ENCODE peak calls at places on chromosomes 7 and 10, in eight cellular contexts. One of them, this sample, is unnamed. For H3K4me1, the result is how much of the 10 kb centered on the place peaks cover.

GRCh38 chr7:117750612-117751563 is 122.4 kb downstream of the CTTNBP2 start:
- DNase-seq in heart right ventricle: no peak
- DNase-seq in A549: peak
- DNase-seq in body of pancreas: no peak
- DNase-seq in ascending aorta: no peak
- DNase-seq in adrenal gland: no peak
- DNase-seq in colonic mucosa: no peak
- DNase-seq in heart left ventricle: no peak
- DNase-seq in this sample: no peak

GRCh38 chr10:74337330-74338016 is 186.5 kb downstream of the ADK start:
- DNase-seq in heart left ventricle: no peak
- DNase-seq in body of pancreas: no peak
- DNase-seq in adrenal gland: no peak
- DNase-seq in colonic mucosa: no peak
- DNase-seq in A549: peak
- DNase-seq in ascending aorta: no peak
- DNase-seq in heart right ventricle: no peak
- DNase-seq in this sample: no peak

GRCh38 chr7:7869036-7869435 is 99.6 kb upstream of the GLCCI1 start:
- DNase-seq in ascending aorta: no peak
- DNase-seq in heart left ventricle: no peak
- DNase-seq in heart right ventricle: no peak
- DNase-seq in colonic mucosa: no peak
- DNase-seq in body of pancreas: no peak
- DNase-seq in A549: no peak
- DNase-seq in adrenal gland: no peak
- DNase-seq in this sample: no peak

GRCh38 chr7:123154231-123154860 is 45.4 kb downstream of the SLC13A1 start:
- DNase-seq in colonic mucosa: peak
- DNase-seq in A549: peak
- DNase-seq in body of pancreas: peak
- DNase-seq in heart left ventricle: no peak
- DNase-seq in ascending aorta: peak
- DNase-seq in heart right ventricle: peak
- DNase-seq in adrenal gland: peak
- DNase-seq in this sample: no peak

GRCh38 chr7:151351967-151352366 is 10.4 kb downstream of the NUB1 start:
- DNase-seq in heart left ventricle: no peak
- DNase-seq in colonic mucosa: no peak
- DNase-seq in heart right ventricle: no peak
- DNase-seq in body of pancreas: no peak
- DNase-seq in A549: no peak
- DNase-seq in ascending aorta: no peak
- DNase-seq in adrenal gland: no peak
- DNase-seq in this sample: peak

GRCh38 chr10:17216217-17216900 is 11.7 kb upstream of the VIM start:
- DNase-seq in colonic mucosa: no peak
- DNase-seq in heart left ventricle: no peak
- DNase-seq in body of pancreas: no peak
- DNase-seq in adrenal gland: peak
- DNase-seq in A549: peak
- DNase-seq in heart right ventricle: no peak
- DNase-seq in ascending aorta: peak
- DNase-seq in this sample: no peak

GRCh38 chr10:98425511-98426352 is 10.8 kb upstream of the PYROXD2 start:
- DNase-seq in body of pancreas: peak
- DNase-seq in A549: peak
- DNase-seq in ascending aorta: peak
- DNase-seq in heart left ventricle: no peak
- DNase-seq in colonic mucosa: peak
- DNase-seq in adrenal gland: no peak
- DNase-seq in heart right ventricle: no peak
- DNase-seq in this sample: peak

GRCh38 chr7:47153076-47153475 is 428.8 kb downstream of the TNS3 start:
- DNase-seq in heart left ventricle: no peak
- DNase-seq in body of pancreas: peak
- DNase-seq in heart right ventricle: peak
- DNase-seq in ascending aorta: no peak
- DNase-seq in A549: peak
- DNase-seq in colonic mucosa: peak
- DNase-seq in adrenal gland: no peak
- DNase-seq in this sample: no peak

GRCh38 chr10:95273393-95274312 is 17.1 kb downstream of the PDLIM1 start:
- DNase-seq in colonic mucosa: peak
- DNase-seq in body of pancreas: no peak
- DNase-seq in A549: peak
- DNase-seq in heart right ventricle: no peak
- DNase-seq in heart left ventricle: no peak
- DNase-seq in ascending aorta: peak
- DNase-seq in adrenal gland: peak
- DNase-seq in this sample: peak

GRCh38 chr7:69787736-69788431 is 189.6 kb downstream of the AUTS2 start:
- DNase-seq in colonic mucosa: no peak
- DNase-seq in heart left ventricle: no peak
- DNase-seq in A549: no peak
- DNase-seq in body of pancreas: no peak
- DNase-seq in heart right ventricle: no peak
- DNase-seq in adrenal gland: no peak
- DNase-seq in ascending aorta: no peak
- DNase-seq in this sample: no peak

GRCh38 chr10:78742730-78743615 is 325.8 kb upstream of the ZMIZ1 start:
- DNase-seq in adrenal gland: no peak
- DNase-seq in heart left ventricle: no peak
- DNase-seq in heart right ventricle: peak
- DNase-seq in A549: no peak
- DNase-seq in colonic mucosa: no peak
- DNase-seq in body of pancreas: peak
- DNase-seq in ascending aorta: no peak
- DNase-seq in this sample: no peak

GRCh38 chr10:78746178-78746763 is 322.5 kb upstream of the ZMIZ1 start:
- DNase-seq in colonic mucosa: no peak
- DNase-seq in adrenal gland: no peak
- DNase-seq in body of pancreas: no peak
- DNase-seq in heart left ventricle: no peak
- DNase-seq in heart right ventricle: no peak
- DNase-seq in ascending aorta: no peak
- DNase-seq in A549: no peak
- DNase-seq in this sample: no peak

GRCh38 chr10:78744521-78745090 is 324.2 kb upstream of the ZMIZ1 start:
- DNase-seq in A549: no peak
- DNase-seq in adrenal gland: peak
- DNase-seq in heart right ventricle: peak
- DNase-seq in ascending aorta: no peak
- DNase-seq in body of pancreas: peak
- DNase-seq in colonic mucosa: no peak
- DNase-seq in heart left ventricle: no peak
- DNase-seq in this sample: no peak

GRCh38 chr10:78747366-78747955 is 321.3 kb upstream of the ZMIZ1 start:
- DNase-seq in A549: no peak
- DNase-seq in ascending aorta: no peak
- DNase-seq in colonic mucosa: no peak
- DNase-seq in body of pancreas: no peak
- DNase-seq in heart right ventricle: no peak
- DNase-seq in heart left ventricle: no peak
- DNase-seq in adrenal gland: no peak
- DNase-seq in this sample: no peak

GRCh38 chr10:78745445-78745844 is 323.3 kb upstream of the ZMIZ1 start:
- DNase-seq in heart left ventricle: no peak
- DNase-seq in adrenal gland: no peak
- DNase-seq in heart right ventricle: no peak
- DNase-seq in colonic mucosa: no peak
- DNase-seq in ascending aorta: no peak
- DNase-seq in A549: no peak
- DNase-seq in body of pancreas: peak
- DNase-seq in this sample: no peak
- H3K4me3 ChIP-seq in heart left ventricle: no peak
- H3K4me3 ChIP-seq in adrenal gland: no peak
- H3K4me3 ChIP-seq in heart right ventricle: no peak
- H3K4me3 ChIP-seq in colonic mucosa: no peak
- H3K4me3 ChIP-seq in ascending aorta: no peak
- H3K4me3 ChIP-seq in A549: no peak
- H3K4me3 ChIP-seq in body of pancreas: no peak
- H3K4me3 ChIP-seq in this sample: no peak

DNA sequence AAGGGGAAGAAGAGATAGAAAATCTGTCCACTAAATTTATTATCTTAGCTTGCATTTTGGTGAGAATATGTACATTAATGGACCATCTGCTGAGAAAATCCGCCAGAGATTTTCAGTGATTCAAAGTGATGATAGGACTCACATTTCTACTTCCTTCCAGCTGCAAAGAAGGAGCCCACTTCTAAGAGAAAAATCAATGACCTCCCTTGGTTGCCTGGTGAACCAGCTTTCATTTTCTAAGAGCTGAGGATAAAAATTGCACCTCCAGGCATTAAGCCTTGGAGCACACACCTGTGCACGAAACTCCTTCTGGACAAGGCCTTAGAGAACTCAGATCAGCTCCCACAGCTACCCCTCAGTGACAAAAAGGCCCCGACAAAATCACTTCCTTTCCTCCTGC is 404.2 kb downstream of the SFMBT2 start:
- DNase-seq in A549: no peak
- DNase-seq in adrenal gland: no peak
- DNase-seq in ascending aorta: no peak
- DNase-seq in heart left ventricle: no peak
- DNase-seq in colonic mucosa: no peak
- DNase-seq in body of pancreas: no peak
- DNase-seq in heart right ventricle: no peak
- DNase-seq in this sample: no peak
- H3K4me1 ChIP-seq in A549: under half
- H3K4me1 ChIP-seq in adrenal gland: under half
- H3K4me1 ChIP-seq in ascending aorta: under half
- H3K4me1 ChIP-seq in heart left ventricle: under half
- H3K4me1 ChIP-seq in colonic mucosa: under half
- H3K4me1 ChIP-seq in body of pancreas: under half
- H3K4me1 ChIP-seq in heart right ventricle: under half
- H3K4me1 ChIP-seq in this sample: under half

GRCh38 chr10:132961864-132962622 is 19.7 kb upstream of the CFAP46 start:
- DNase-seq in colonic mucosa: peak
- DNase-seq in ascending aorta: no peak
- DNase-seq in body of pancreas: peak
- DNase-seq in heart left ventricle: peak
- DNase-seq in A549: peak
- DNase-seq in heart right ventricle: peak
- DNase-seq in adrenal gland: peak
- DNase-seq in this sample: peak
- TF ChIP-seq CTCF in colonic mucosa: no peak
- TF ChIP-seq CTCF in ascending aorta: no peak
- TF ChIP-seq CTCF in body of pancreas: no peak
- TF ChIP-seq CTCF in heart left ventricle: no peak
- TF ChIP-seq CTCF in A549: no peak
- TF ChIP-seq CTCF in heart right ventricle: no peak
- TF ChIP-seq CTCF in adrenal gland: no peak
- TF ChIP-seq CTCF in this sample: no peak

DNA sequence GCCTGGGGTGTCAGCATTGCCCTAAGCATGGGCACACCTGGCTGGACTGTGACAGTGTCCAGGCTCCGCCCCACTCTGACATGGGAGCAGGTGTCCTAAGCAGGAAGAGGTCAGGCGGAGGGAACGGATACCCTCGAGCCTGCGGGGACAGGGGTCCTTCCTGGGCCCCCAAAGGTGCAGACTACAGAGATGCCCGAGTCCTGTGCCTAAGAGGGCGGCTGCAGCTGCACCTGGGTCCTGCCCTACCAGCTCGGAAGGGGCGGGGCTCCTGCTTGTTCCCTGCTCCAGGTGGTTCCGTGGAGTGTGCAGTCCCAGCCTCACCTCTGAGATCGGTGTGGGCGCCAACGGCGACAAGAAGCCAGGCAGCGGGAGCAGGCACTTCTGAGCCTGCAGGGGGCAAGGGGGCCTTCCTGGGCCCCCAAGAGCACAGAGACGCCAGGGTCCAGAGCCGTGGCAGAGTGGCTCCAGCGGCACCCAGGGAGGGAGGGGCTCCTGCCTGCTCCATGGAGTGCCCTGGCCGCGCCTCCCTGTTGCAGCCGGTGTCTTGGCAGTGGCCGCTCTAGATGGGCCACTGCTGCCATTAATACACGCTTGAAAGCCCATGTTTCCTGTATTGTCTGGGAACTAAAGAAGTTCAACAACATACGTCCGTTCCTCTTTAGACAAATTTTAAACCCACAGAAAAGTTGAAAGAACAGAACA is 64.5 kb upstream of the CACNA2D1 start:
- DNase-seq in ascending aorta: no peak
- DNase-seq in heart left ventricle: no peak
- DNase-seq in colonic mucosa: peak
- DNase-seq in body of pancreas: peak
- DNase-seq in adrenal gland: no peak
- DNase-seq in heart right ventricle: no peak
- DNase-seq in A549: no peak
- DNase-seq in this sample: peak
- H3K4me3 ChIP-seq in ascending aorta: no peak
- H3K4me3 ChIP-seq in heart left ventricle: no peak
- H3K4me3 ChIP-seq in colonic mucosa: peak
- H3K4me3 ChIP-seq in body of pancreas: peak
- H3K4me3 ChIP-seq in adrenal gland: no peak
- H3K4me3 ChIP-seq in heart right ventricle: no peak
- H3K4me3 ChIP-seq in A549: no peak
- H3K4me3 ChIP-seq in this sample: no peak

DNA sequence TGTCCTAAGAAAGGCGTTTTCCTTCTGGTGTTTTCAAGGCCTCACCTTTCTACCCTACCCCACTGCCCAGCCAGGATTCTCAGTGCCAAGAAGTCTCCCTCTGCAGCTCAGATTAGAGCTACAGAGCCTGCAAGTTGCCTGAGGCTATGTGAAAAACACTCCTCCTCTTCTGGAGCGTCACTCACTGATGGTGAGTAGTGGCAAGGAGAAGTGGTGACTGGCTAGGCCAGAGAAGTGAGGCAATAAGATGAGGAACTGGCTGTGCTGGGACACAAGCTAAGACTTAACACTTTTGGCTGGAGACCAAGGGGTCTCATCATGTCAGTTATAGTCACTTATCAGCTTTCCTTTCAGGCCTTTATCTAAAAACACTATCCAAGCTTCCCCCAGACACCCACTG is 86.7 kb upstream of the PRKAR2B start:
- DNase-seq in heart left ventricle: no peak
- DNase-seq in colonic mucosa: no peak
- DNase-seq in heart right ventricle: peak
- DNase-seq in A549: no peak
- DNase-seq in body of pancreas: no peak
- DNase-seq in ascending aorta: no peak
- DNase-seq in adrenal gland: peak
- DNase-seq in this sample: peak
- H3K4me1 ChIP-seq in heart left ventricle: under half
- H3K4me1 ChIP-seq in colonic mucosa: under half
- H3K4me1 ChIP-seq in heart right ventricle: under half
- H3K4me1 ChIP-seq in A549: under half
- H3K4me1 ChIP-seq in body of pancreas: under half
- H3K4me1 ChIP-seq in ascending aorta: under half
- H3K4me1 ChIP-seq in adrenal gland: under half
- H3K4me1 ChIP-seq in this sample: under half